ENCODE peak calls at places on chromosomes 6 and 20, in ten cellular contexts. P is fibroblast of lung, I is heart left ventricle, F is AG04450, A is thyroid gland, L is cardiac muscle cell, O is BJ, E is IMR-90, U is foreskin fibroblast, W is heart right ventricle. S is an unnamed sample.

GRCh38 chr20:32966881-32967781 is 37.1 kb downstream of the SUN5 start:
- DNase-seq in P (no peak), I (no peak), F (no peak), A (no peak), L (no peak), O (no peak), E (no peak), U (no peak), W (no peak), S (no peak)

GRCh38 chr6:21952367-21952766 is 344.5 kb downstream of the PRL start:
- DNase-seq in P (no peak), I (no peak), F (no peak), A (no peak), L (no peak), O (no peak), E (no peak), U (no peak), W (no peak), S (no peak)

GRCh38 chr6:89792881-89793280 is 26.7 kb downstream of the MDN1 start:
- DNase-seq in P (peak), I (no peak), F (no peak), A (no peak), L (peak), O (no peak), E (peak), U (peak), W (no peak), S (no peak)

GRCh38 chr20:45944151-45944964 is 9.9 kb downstream of the PCIF1 start:
- DNase-seq in P (no peak), I (no peak), F (no peak), A (no peak), L (peak), O (no peak), E (no peak), U (no peak), W (no peak), S (no peak)

GRCh38 chr6:15399651-15400470 is 154.0 kb downstream of the JARID2 start:
- DNase-seq in P (peak), I (peak), F (peak), A (peak), L (peak), O (peak), E (peak), U (peak), W (peak), S (peak)

GRCh38 chr20:3873507-3873906 is 15.7 kb upstream of the PANK2 start:
- DNase-seq in P (no peak), I (no peak), F (no peak), A (no peak), L (no peak), O (no peak), E (no peak), U (no peak), W (no peak), S (no peak)

GRCh38 chr6:112592159-112592558 is 245.0 kb downstream of the RFPL4B start:
- DNase-seq in P (no peak), I (no peak), F (no peak), A (no peak), L (no peak), O (no peak), E (peak), U (no peak), W (no peak), S (no peak)

GRCh38 chr6:138428943-138429616 is 25.1 kb downstream of the HEBP2 start:
- DNase-seq in P (peak), I (no peak), F (peak), A (no peak), L (peak), O (no peak), E (peak), U (peak), W (no peak), S (peak)

GRCh38 chr6:147421903-147422302 is 86.6 kb upstream of the SAMD5 start:
- DNase-seq in P (no peak), I (no peak), F (no peak), A (no peak), L (no peak), O (no peak), E (no peak), U (no peak), W (no peak), S (no peak)

GRCh38 chr6:106098383-106099234 is 12.5 kb downstream of the PRDM1 start:
- DNase-seq in P (peak), I (no peak), F (no peak), A (peak), L (peak), O (no peak), E (peak), U (peak), W (peak), S (no peak)

GRCh38 chr6:31402324-31403282 is 792 bp upstream of the MICA start:
- DNase-seq in P (peak), I (no peak), F (no peak), A (peak), L (peak), O (no peak), E (no peak), U (no peak), W (peak), S (no peak)

GRCh38 chr20:51484141-51484815 is 58.2 kb downstream of the NFATC2 start:
- DNase-seq in P (no peak), I (no peak), F (no peak), A (no peak), L (no peak), O (no peak), E (no peak), U (no peak), W (no peak), S (no peak)

GRCh38 chr6:92538296-92538695 is 881.1 kb downstream of the EPHA7 start:
- DNase-seq in P (no peak), I (no peak), F (no peak), A (no peak), L (peak), O (peak), E (no peak), U (no peak), W (no peak), S (no peak)

GRCh38 chr6:21450628-21451027 is 142.9 kb upstream of the SOX4 start:
- DNase-seq in P (no peak), I (no peak), F (no peak), A (no peak), L (no peak), O (no peak), E (no peak), U (no peak), W (no peak), S (no peak)

GRCh38 chr20:47456952-47457724 is 44.5 kb upstream of the NCOA3 start:
- DNase-seq in P (peak), I (no peak), F (no peak), A (no peak), L (peak), O (peak), E (peak), U (peak), W (no peak), S (no peak)

GRCh38 chr6:147005499-147005898 is 198.7 kb upstream of the STXBP5 start:
- DNase-seq in P (no peak), I (no peak), F (no peak), A (no peak), L (no peak), O (no peak), E (no peak), U (no peak), W (no peak), S (no peak)

GRCh38 chr6:36595168-36595818 is 1.1 kb downstream of the SRSF3 start:
- DNase-seq in P (peak), I (no peak), F (no peak), A (peak), L (peak), O (no peak), E (peak), U (no peak), W (peak), S (no peak)

GRCh38 chr6:31738048-31738979 is 1.5 kb upstream of the MSH5 start:
- DNase-seq in P (peak), I (no peak), F (peak), A (no peak), L (peak), O (no peak), E (peak), U (peak), W (peak), S (peak)

GRCh38 chr6:47310131-47310480 is 401 bp upstream of the TNFRSF21 start:
- DNase-seq in P (no peak), I (no peak), F (no peak), A (no peak), L (no peak), O (no peak), E (no peak), U (no peak), W (no peak), S (no peak)

GRCh38 chr6:167093922-167094432 is 28.9 kb upstream of the CCR6 start:
- DNase-seq in P (no peak), I (no peak), F (no peak), A (no peak), L (peak), O (no peak), E (no peak), U (no peak), W (no peak), S (no peak)
- H3K4me3 ChIP-seq in P (no peak), I (peak), F (no peak), A (no peak), L (no peak), O (no peak), E (no peak), U (no peak), W (peak), S (no peak)

DNA sequence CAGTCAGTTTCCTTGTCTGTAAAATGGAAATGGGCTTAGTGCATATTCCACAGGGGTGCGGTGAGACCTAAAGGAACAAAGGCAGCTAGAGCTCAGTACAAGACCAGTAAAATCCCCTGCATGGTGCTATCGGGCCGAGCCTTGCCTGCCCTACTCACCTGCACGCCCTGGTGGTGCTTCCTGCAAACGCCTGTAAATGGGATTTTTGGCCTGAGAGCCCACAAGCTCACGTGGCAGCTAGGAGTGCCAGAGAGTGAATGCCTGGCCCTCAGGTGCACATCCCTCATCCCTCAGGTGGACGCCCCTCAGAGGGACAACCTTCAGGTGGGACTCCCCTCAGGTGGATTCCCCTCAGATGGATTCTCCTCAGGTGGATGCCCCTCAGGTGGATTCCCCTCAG is 48.0 kb upstream of the VSX1 start:
- DNase-seq in P (no peak), I (no peak), F (no peak), A (no peak), L (no peak), O (no peak), E (no peak), U (no peak), W (no peak), S (no peak)
- TF ChIP-seq CTCF in P (no peak), I (no peak), F (no peak), A (no peak), L (no peak), O (no peak), E (no peak), U (no peak), W (no peak), S (no peak)

GRCh38 chr20:54086444-54087134 is 16.2 kb upstream of the BCAS1 start:
- DNase-seq in P (peak), I (no peak), F (peak), A (no peak), L (peak), O (no peak), E (peak), U (no peak), W (no peak), S (no peak)
- H3K4me3 ChIP-seq in P (no peak), I (no peak), F (no peak), A (no peak), L (no peak), O (no peak), E (no peak), U (peak), W (no peak), S (no peak)

DNA sequence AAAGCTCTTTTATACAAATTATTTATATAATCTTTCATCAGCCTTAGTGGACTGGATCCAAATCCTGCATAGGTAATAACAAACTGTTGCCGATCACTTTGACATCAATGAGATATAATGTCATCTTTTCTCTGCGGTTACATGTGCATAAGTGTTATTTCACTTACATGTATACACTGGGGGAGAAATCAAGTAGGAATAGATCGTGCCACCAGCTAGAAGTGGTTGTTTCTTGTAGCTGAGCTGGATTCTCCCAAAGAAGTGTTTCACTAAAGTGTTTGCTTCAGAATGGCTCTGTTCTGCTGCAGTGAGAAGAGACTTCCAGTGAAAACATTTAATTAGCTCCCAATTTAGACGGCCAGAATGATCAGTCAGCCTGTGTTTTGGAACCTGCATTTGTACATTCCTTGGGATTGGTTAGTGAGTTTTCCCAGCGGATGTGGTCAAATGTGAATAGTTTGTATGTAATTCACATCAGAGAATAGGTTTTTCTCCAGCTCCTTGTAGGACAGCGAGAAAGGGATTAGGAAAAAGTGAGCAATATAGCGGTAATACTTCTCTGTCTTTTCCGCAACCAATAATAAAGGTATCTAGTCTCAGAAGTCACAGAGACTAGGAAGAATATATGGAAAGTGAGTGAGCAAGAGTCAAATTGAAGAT is 163.2 kb upstream of the CCN2 start:
- DNase-seq in P (peak), I (no peak), F (no peak), A (no peak), L (peak), O (no peak), E (peak), U (no peak), W (no peak), S (no peak)
- TF ChIP-seq CTCF in P (no peak), I (no peak), F (no peak), A (no peak), L (no peak), O (no peak), E (no peak), U (no peak), W (no peak), S (no peak)

GRCh38 chr20:10172998-10173655 is 45.5 kb upstream of the SNAP25 start:
- DNase-seq in P (no peak), I (no peak), F (no peak), A (no peak), L (no peak), O (no peak), E (no peak), U (no peak), W (no peak), S (no peak)
- H3K4me3 ChIP-seq in P (no peak), I (no peak), F (no peak), A (no peak), L (no peak), O (no peak), E (no peak), U (no peak), W (no peak), S (no peak)

GRCh38 chr6:116111552-116112528 is 11.2 kb downstream of the NT5DC1 start:
- DNase-seq in P (peak), I (no peak), F (no peak), A (peak), L (peak), O (no peak), E (peak), U (peak), W (no peak), S (no peak)
- TF ChIP-seq CTCF in P (peak), I (no peak), F (peak), A (no peak), L (peak), O (peak), E (peak), U (peak), W (peak), S (peak)